ENCODE peak calls at places on chromosomes 5 and 9, in five cellular contexts. D is amygdala; G is iPS DF 19.7; W is NCI-H82; X is activated CD8-positive, alpha-beta T cell treated with anti-CD3 and anti-CD28 coated beads for 36 hours. V is an unnamed sample.
A peak's percentile ranks its signal among the peaks of the same experiment; 100 is the strongest.

GRCh38 chr5:82549263-82549662 is 271.1 kb upstream of the RPS23 start:
- DNase-seq in G (no peak), W (no peak), X (no peak), D (no peak), V (no peak)

GRCh38 chr5:142356318-142356715 is 31.5 kb upstream of the SPRY4 start:
- DNase-seq in X (no peak), W (no peak), G (no peak), D (no peak), V (no peak)

GRCh38 chr9:133331221-133331620 is 4.8 kb downstream of the SURF6 start:
- DNase-seq in X (no peak), G (no peak), D (no peak), W (no peak), V (no peak)

GRCh38 chr5:139660916-139661814 is 13.0 kb downstream of the CXXC5 start:
- DNase-seq in D (peak; percentile 68), W (peak; percentile 62), X (no peak), G (no peak), V (no peak)

GRCh38 chr5:107058239-107058638 is 612.5 kb downstream of the EFNA5 start:
- DNase-seq in W (no peak), D (no peak), G (no peak), X (no peak), V (no peak)

GRCh38 chr9:105254226-105254625 is 9.8 kb downstream of the SLC44A1 start:
- DNase-seq in W (no peak), D (no peak), G (no peak), X (no peak), V (no peak)

GRCh38 chr5:84885479-84886258 is 501.0 kb upstream of the EDIL3 start:
- DNase-seq in D (no peak), G (no peak), W (no peak), X (no peak), V (no peak)

GRCh38 chr5:143228597-143229293 is 174.7 kb downstream of the NR3C1 start:
- DNase-seq in X (peak; percentile 80), W (no peak), G (no peak), D (no peak), V (peak; percentile 40)

GRCh38 chr9:127661342-127661741 is 45.4 kb upstream of the CFAP157 start:
- DNase-seq in X (no peak), D (no peak), G (no peak), W (peak; percentile 99), V (no peak)

GRCh38 chr5:122403965-122404364 is 91.9 kb downstream of the SNCAIP start:
- DNase-seq in D (no peak), X (no peak), G (no peak), W (no peak), V (no peak)

GRCh38 chr5:116068028-116068632 is 16.7 kb upstream of the COMMD10 start:
- DNase-seq in G (no peak), D (no peak), X (peak; percentile 63), W (peak; percentile 59), V (peak; percentile 25)

GRCh38 chr9:1639166-1639565 is 376.0 kb upstream of the SMARCA2 start:
- DNase-seq in W (no peak), X (no peak), D (no peak), G (no peak), V (no peak)

GRCh38 chr9:104992696-104993095 is 64.7 kb upstream of the ABCA1 start:
- DNase-seq in W (peak; percentile 3), X (no peak), D (no peak), G (no peak), V (no peak)